ENCODE peak calls at places on chromosomes 12 and 14, in seven cellular contexts. One of them, this sample, is unnamed.

GRCh38 chr12:80400591-80400991 is 43.4 kb upstream of the PTPRQ start:
- DNase-seq in esophagus muscularis mucosa: no peak
- DNase-seq in transverse colon: no peak
- DNase-seq in Panc1: no peak
- DNase-seq in GM12891: no peak
- DNase-seq in SK-N-MC: no peak
- DNase-seq in HL-60: no peak
- DNase-seq in this sample: no peak

GRCh38 chr14:80784824-80785223 is 156.7 kb downstream of the CEP128 start:
- DNase-seq in esophagus muscularis mucosa: no peak
- DNase-seq in transverse colon: no peak
- DNase-seq in Panc1: no peak
- DNase-seq in GM12891: no peak
- DNase-seq in SK-N-MC: no peak
- DNase-seq in HL-60: no peak
- DNase-seq in this sample: no peak

GRCh38 chr12:91203610-91204009 is 21.0 kb upstream of the DCN start:
- DNase-seq in esophagus muscularis mucosa: no peak
- DNase-seq in transverse colon: no peak
- DNase-seq in Panc1: no peak
- DNase-seq in GM12891: no peak
- DNase-seq in SK-N-MC: no peak
- DNase-seq in HL-60: no peak
- DNase-seq in this sample: no peak

GRCh38 chr14:64506751-64507150 is 2.2 kb downstream of the ZBTB1 start:
- DNase-seq in esophagus muscularis mucosa: no peak
- DNase-seq in transverse colon: no peak
- DNase-seq in Panc1: no peak
- DNase-seq in GM12891: no peak
- DNase-seq in SK-N-MC: no peak
- DNase-seq in HL-60: no peak
- DNase-seq in this sample: no peak

GRCh38 chr12:131428086-131428685 is 282.7 kb upstream of the SFSWAP start:
- DNase-seq in esophagus muscularis mucosa: no peak
- DNase-seq in transverse colon: no peak
- DNase-seq in Panc1: no peak
- DNase-seq in GM12891: no peak
- DNase-seq in SK-N-MC: no peak
- DNase-seq in HL-60: no peak
- DNase-seq in this sample: peak; percentile 44

GRCh38 chr14:104732355-104732804 is 8.4 kb downstream of the ADSS1 start:
- DNase-seq in esophagus muscularis mucosa: no peak
- DNase-seq in transverse colon: peak; percentile 90
- DNase-seq in Panc1: no peak
- DNase-seq in GM12891: no peak
- DNase-seq in SK-N-MC: no peak
- DNase-seq in HL-60: no peak
- DNase-seq in this sample: no peak

GRCh38 chr12:72011374-72011773 is 72.7 kb downstream of the TPH2 start:
- DNase-seq in esophagus muscularis mucosa: no peak
- DNase-seq in transverse colon: no peak
- DNase-seq in Panc1: no peak
- DNase-seq in GM12891: no peak
- DNase-seq in SK-N-MC: no peak
- DNase-seq in HL-60: no peak
- DNase-seq in this sample: no peak

GRCh38 chr12:12736759-12737676 is 19.9 kb downstream of the CDKN1B start:
- DNase-seq in esophagus muscularis mucosa: no peak
- DNase-seq in transverse colon: peak; percentile 46
- DNase-seq in Panc1: no peak
- DNase-seq in GM12891: no peak
- DNase-seq in SK-N-MC: no peak
- DNase-seq in HL-60: no peak
- DNase-seq in this sample: no peak

GRCh38 chr12:45216983-45217485 is 1.1 kb downstream of the ANO6 start:
- DNase-seq in esophagus muscularis mucosa: no peak
- DNase-seq in transverse colon: no peak
- DNase-seq in Panc1: no peak
- DNase-seq in GM12891: no peak
- DNase-seq in SK-N-MC: no peak
- DNase-seq in HL-60: no peak
- DNase-seq in this sample: no peak

GRCh38 chr12:42483534-42483857 is 106.0 kb downstream of the PRICKLE1 start:
- DNase-seq in esophagus muscularis mucosa: no peak
- DNase-seq in transverse colon: peak; percentile 35
- DNase-seq in Panc1: no peak
- DNase-seq in GM12891: peak; percentile 49
- DNase-seq in SK-N-MC: no peak
- DNase-seq in HL-60: no peak
- DNase-seq in this sample: peak; percentile 73

GRCh38 chr14:29548948-29549370 is 378.7 kb downstream of the PRKD1 start:
- DNase-seq in esophagus muscularis mucosa: no peak
- DNase-seq in transverse colon: no peak
- DNase-seq in Panc1: peak; percentile 24
- DNase-seq in GM12891: peak; percentile 12
- DNase-seq in SK-N-MC: peak; percentile 50
- DNase-seq in HL-60: peak; percentile 37
- DNase-seq in this sample: no peak

GRCh38 chr12:5988659-5989116 is 43.6 kb upstream of the ANO2 start:
- DNase-seq in esophagus muscularis mucosa: no peak
- DNase-seq in transverse colon: peak; percentile 79
- DNase-seq in Panc1: peak; percentile 42
- DNase-seq in GM12891: peak; percentile 76
- DNase-seq in SK-N-MC: no peak
- DNase-seq in HL-60: peak; percentile 10
- DNase-seq in this sample: no peak

GRCh38 chr12:4355843-4356327 is 23.6 kb downstream of the FGF23 start:
- DNase-seq in esophagus muscularis mucosa: no peak
- DNase-seq in transverse colon: peak; percentile 24
- DNase-seq in Panc1: peak; percentile 18
- DNase-seq in GM12891: no peak
- DNase-seq in SK-N-MC: no peak
- DNase-seq in HL-60: peak; percentile 13
- DNase-seq in this sample: no peak

GRCh38 chr14:100740196-100740825 is 13.6 kb downstream of the DLK1 start:
- DNase-seq in esophagus muscularis mucosa: no peak
- DNase-seq in transverse colon: no peak
- DNase-seq in Panc1: no peak
- DNase-seq in GM12891: no peak
- DNase-seq in SK-N-MC: no peak
- DNase-seq in HL-60: no peak
- DNase-seq in this sample: no peak

GRCh38 chr14:100739306-100739705 is 12.6 kb downstream of the DLK1 start:
- DNase-seq in esophagus muscularis mucosa: no peak
- DNase-seq in transverse colon: no peak
- DNase-seq in Panc1: no peak
- DNase-seq in GM12891: peak; percentile 2
- DNase-seq in SK-N-MC: no peak
- DNase-seq in HL-60: no peak
- DNase-seq in this sample: peak; percentile 58

GRCh38 chr14:100738269-100738691 is 11.6 kb downstream of the DLK1 start:
- DNase-seq in esophagus muscularis mucosa: no peak
- DNase-seq in transverse colon: no peak
- DNase-seq in Panc1: no peak
- DNase-seq in GM12891: peak; percentile 11
- DNase-seq in SK-N-MC: no peak
- DNase-seq in HL-60: no peak
- DNase-seq in this sample: peak; percentile 69

GRCh38 chr14:100737526-100737925 is 10.8 kb downstream of the DLK1 start:
- DNase-seq in esophagus muscularis mucosa: no peak
- DNase-seq in transverse colon: no peak
- DNase-seq in Panc1: no peak
- DNase-seq in GM12891: peak; percentile 2
- DNase-seq in SK-N-MC: no peak
- DNase-seq in HL-60: no peak
- DNase-seq in this sample: peak; percentile 51

DNA sequence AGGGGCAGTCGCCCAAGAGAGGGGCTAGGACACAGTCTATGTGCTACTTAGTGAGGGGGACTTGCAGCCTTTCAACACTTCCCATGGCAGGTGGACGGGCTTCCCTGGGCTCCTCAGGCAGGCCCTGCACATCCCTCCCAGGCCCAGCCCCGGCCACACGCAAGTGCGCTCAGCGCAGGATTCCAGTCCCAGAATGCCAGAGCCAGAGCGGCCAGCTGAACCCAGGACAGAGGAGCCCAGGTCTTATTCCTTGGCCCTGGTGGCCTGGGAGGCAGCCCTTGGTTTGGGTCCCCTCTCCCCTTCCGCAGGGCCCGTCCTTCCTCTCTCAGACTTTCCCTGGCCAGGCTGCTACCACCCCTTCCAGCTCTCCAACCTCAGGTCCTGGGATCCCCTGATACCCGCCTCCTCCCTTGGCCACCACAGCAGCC is 12.0 kb downstream of the DLK1 start:
- DNase-seq in esophagus muscularis mucosa: no peak
- DNase-seq in transverse colon: no peak
- DNase-seq in Panc1: no peak
- DNase-seq in GM12891: no peak
- DNase-seq in SK-N-MC: no peak
- DNase-seq in HL-60: no peak
- DNase-seq in this sample: peak; percentile 54
- TF ChIP-seq POLR2AphosphoS5 in esophagus muscularis mucosa: no peak
- TF ChIP-seq POLR2AphosphoS5 in transverse colon: no peak
- TF ChIP-seq POLR2AphosphoS5 in Panc1: no peak
- TF ChIP-seq POLR2AphosphoS5 in GM12891: no peak
- TF ChIP-seq POLR2AphosphoS5 in SK-N-MC: no peak
- TF ChIP-seq POLR2AphosphoS5 in HL-60: no peak
- TF ChIP-seq POLR2AphosphoS5 in this sample: no peak

DNA sequence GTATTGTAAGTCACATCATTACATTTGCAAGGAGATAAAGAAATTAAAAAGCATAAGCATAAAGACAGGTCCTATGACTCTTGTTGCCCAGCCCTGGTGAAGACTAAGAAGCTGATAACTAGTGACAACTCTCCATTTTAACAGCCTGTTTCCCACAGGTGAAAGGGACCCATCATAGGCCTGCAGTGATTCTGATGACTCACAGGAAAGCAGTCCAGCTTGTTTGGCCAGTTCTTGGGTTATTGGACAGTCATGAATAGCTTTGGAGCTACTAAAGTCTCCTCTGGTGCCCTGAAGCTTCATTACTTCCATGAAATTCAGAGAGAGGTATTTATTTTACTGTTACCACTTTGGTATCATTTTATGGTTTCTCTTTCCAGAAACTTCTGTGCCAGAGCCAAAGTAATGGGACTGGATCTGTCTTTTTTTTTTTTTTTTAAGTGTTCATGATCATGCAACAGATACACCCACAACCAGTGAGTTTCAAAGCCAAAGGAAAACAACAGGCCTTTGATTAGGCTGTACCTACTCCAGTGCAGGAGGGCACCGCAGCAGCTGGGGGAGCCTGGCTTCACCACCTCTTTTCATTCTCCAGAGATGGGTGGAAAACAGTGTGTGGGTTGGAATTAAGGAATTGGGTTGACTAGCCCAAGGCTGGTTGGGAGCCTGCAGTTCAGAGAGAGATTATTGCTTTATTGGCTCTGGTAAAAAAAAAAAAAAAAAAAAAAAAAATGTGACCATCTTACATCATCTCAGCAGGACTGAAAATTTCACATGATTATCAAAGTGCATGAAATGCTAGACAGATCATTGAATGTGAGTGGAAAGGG is 55.3 kb upstream of the DYRK2 start:
- DNase-seq in esophagus muscularis mucosa: peak; percentile 4
- DNase-seq in transverse colon: peak; percentile 88
- DNase-seq in Panc1: no peak
- DNase-seq in GM12891: no peak
- DNase-seq in SK-N-MC: no peak
- DNase-seq in HL-60: no peak
- DNase-seq in this sample: no peak
- TF ChIP-seq POLR2AphosphoS5 in esophagus muscularis mucosa: no peak
- TF ChIP-seq POLR2AphosphoS5 in transverse colon: no peak
- TF ChIP-seq POLR2AphosphoS5 in Panc1: no peak
- TF ChIP-seq POLR2AphosphoS5 in GM12891: no peak
- TF ChIP-seq POLR2AphosphoS5 in SK-N-MC: no peak
- TF ChIP-seq POLR2AphosphoS5 in HL-60: no peak
- TF ChIP-seq POLR2AphosphoS5 in this sample: no peak

GRCh38 chr12:53004582-53004981 is 1.7 kb upstream of the EIF4B start:
- DNase-seq in esophagus muscularis mucosa: no peak
- DNase-seq in transverse colon: no peak
- DNase-seq in Panc1: no peak
- DNase-seq in GM12891: no peak
- DNase-seq in SK-N-MC: no peak
- DNase-seq in HL-60: peak; percentile 15
- DNase-seq in this sample: peak; percentile 7

GRCh38 chr12:53006810-53007742 is 820 bp downstream of the EIF4B start:
- DNase-seq in esophagus muscularis mucosa: no peak
- DNase-seq in transverse colon: peak; percentile 79
- DNase-seq in Panc1: peak; percentile 50
- DNase-seq in GM12891: peak; percentile 61
- DNase-seq in SK-N-MC: no peak
- DNase-seq in HL-60: peak; percentile 89
- DNase-seq in this sample: peak; percentile 82

GRCh38 chr12:53004178-53004577 is 2.1 kb upstream of the EIF4B start:
- DNase-seq in esophagus muscularis mucosa: no peak
- DNase-seq in transverse colon: no peak
- DNase-seq in Panc1: no peak
- DNase-seq in GM12891: no peak
- DNase-seq in SK-N-MC: no peak
- DNase-seq in HL-60: no peak
- DNase-seq in this sample: no peak

GRCh38 chr12:53005215-53005985 is 856 bp upstream of the EIF4B start:
- DNase-seq in esophagus muscularis mucosa: no peak
- DNase-seq in transverse colon: no peak
- DNase-seq in Panc1: no peak
- DNase-seq in GM12891: no peak
- DNase-seq in SK-N-MC: no peak
- DNase-seq in HL-60: no peak
- DNase-seq in this sample: peak; percentile 73

GRCh38 chr12:53005986-53006809 is at the start of gene EIF4B:
- DNase-seq in esophagus muscularis mucosa: peak; percentile 100
- DNase-seq in transverse colon: peak; percentile 100
- DNase-seq in Panc1: peak; percentile 98
- DNase-seq in GM12891: peak; percentile 94
- DNase-seq in SK-N-MC: peak; percentile 97
- DNase-seq in HL-60: peak; percentile 100
- DNase-seq in this sample: peak; percentile 100
- TF ChIP-seq POLR2AphosphoS5 in esophagus muscularis mucosa: peak; percentile 98
- TF ChIP-seq POLR2AphosphoS5 in transverse colon: peak; percentile 79
- TF ChIP-seq POLR2AphosphoS5 in Panc1: peak; percentile 71
- TF ChIP-seq POLR2AphosphoS5 in GM12891: no peak
- TF ChIP-seq POLR2AphosphoS5 in SK-N-MC: peak; percentile 70
- TF ChIP-seq POLR2AphosphoS5 in HL-60: peak; percentile 82
- TF ChIP-seq POLR2AphosphoS5 in this sample: peak; percentile 41

GRCh38 chr12:115174928-115175327 is 491.0 kb upstream of the TBX3 start:
- DNase-seq in esophagus muscularis mucosa: no peak
- DNase-seq in transverse colon: no peak
- DNase-seq in Panc1: no peak
- DNase-seq in GM12891: no peak
- DNase-seq in SK-N-MC: no peak
- DNase-seq in HL-60: no peak
- DNase-seq in this sample: no peak
- TF ChIP-seq POLR2AphosphoS5 in esophagus muscularis mucosa: no peak
- TF ChIP-seq POLR2AphosphoS5 in transverse colon: peak; percentile 24
- TF ChIP-seq POLR2AphosphoS5 in Panc1: no peak
- TF ChIP-seq POLR2AphosphoS5 in GM12891: no peak
- TF ChIP-seq POLR2AphosphoS5 in SK-N-MC: no peak
- TF ChIP-seq POLR2AphosphoS5 in HL-60: no peak
- TF ChIP-seq POLR2AphosphoS5 in this sample: no peak

GRCh38 chr12:122062832-122063690 is 15.5 kb upstream of the MLXIP start:
- DNase-seq in esophagus muscularis mucosa: no peak
- DNase-seq in transverse colon: peak; percentile 71
- DNase-seq in Panc1: no peak
- DNase-seq in GM12891: no peak
- DNase-seq in SK-N-MC: no peak
- DNase-seq in HL-60: peak; percentile 38
- DNase-seq in this sample: no peak
- TF ChIP-seq POLR2AphosphoS5 in esophagus muscularis mucosa: peak; percentile 44
- TF ChIP-seq POLR2AphosphoS5 in transverse colon: peak; percentile 73
- TF ChIP-seq POLR2AphosphoS5 in Panc1: no peak
- TF ChIP-seq POLR2AphosphoS5 in GM12891: no peak
- TF ChIP-seq POLR2AphosphoS5 in SK-N-MC: no peak
- TF ChIP-seq POLR2AphosphoS5 in HL-60: no peak
- TF ChIP-seq POLR2AphosphoS5 in this sample: no peak